ENCODE peak calls at places on chromosomes 1 and 21, in seven cellular contexts. K, Q, C, U, G, D and O are unnamed samples.

GRCh38 chr1:224380003-224380402 is 23.3 kb downstream of the CNIH4 start:
- DNase-seq in K (no peak), Q (no peak), C (peak), U (no peak), G (no peak), D (no peak), O (no peak)

GRCh38 chr1:215539803-215540575 is 27.1 kb upstream of the KCTD3 start:
- DNase-seq in K (peak), Q (no peak), C (no peak), U (no peak), G (no peak), D (peak), O (peak)

GRCh38 chr1:72284084-72284397 is 1.7 kb upstream of the NEGR1 start:
- DNase-seq in K (no peak), Q (no peak), C (no peak), U (no peak), G (peak), D (no peak), O (peak)

GRCh38 chr21:17512245-17513213 is at the start of gene CXADR:
- DNase-seq in K (no peak), Q (peak), C (peak), U (peak), G (peak), D (no peak), O (no peak)

GRCh38 chr1:107704911-107705310 is 260.1 kb downstream of the VAV3 start:
- DNase-seq in K (no peak), Q (no peak), C (no peak), U (no peak), G (no peak), D (peak), O (no peak)

GRCh38 chr1:162144853-162145252 is 75.4 kb downstream of the NOS1AP start:
- DNase-seq in K (no peak), Q (peak), C (no peak), U (no peak), G (peak), D (no peak), O (no peak)

GRCh38 chr1:235327559-235328270 is at the start of gene ARID4B:
- DNase-seq in K (no peak), Q (no peak), C (no peak), U (peak), G (no peak), D (no peak), O (no peak)

GRCh38 chr21:25837545-25838263 is 102.9 kb downstream of the GABPA start:
- DNase-seq in K (peak), Q (no peak), C (no peak), U (no peak), G (no peak), D (peak), O (peak)

GRCh38 chr1:155540000-155540874 is 22.4 kb downstream of the ASH1L start:
- DNase-seq in K (no peak), Q (no peak), C (peak), U (no peak), G (no peak), D (no peak), O (no peak)

GRCh38 chr1:46487818-46488218 is 1.8 kb upstream of the DMBX1 start:
- DNase-seq in K (peak), Q (no peak), C (peak), U (no peak), G (peak), D (no peak), O (peak)

GRCh38 chr1:173536254-173536653 is 59.1 kb downstream of the PRDX6 start:
- DNase-seq in K (no peak), Q (no peak), C (no peak), U (no peak), G (no peak), D (no peak), O (no peak)

GRCh38 chr1:73701816-73702215 is 496.2 kb downstream of the LRRIQ3 start:
- DNase-seq in K (no peak), Q (no peak), C (no peak), U (no peak), G (peak), D (no peak), O (no peak)

GRCh38 chr1:84712288-84712874 is 22.1 kb upstream of the SSX2IP start:
- DNase-seq in K (peak), Q (no peak), C (no peak), U (no peak), G (no peak), D (peak), O (peak)

GRCh38 chr1:172429324-172430127 is 9.0 kb downstream of the C1orf105 start:
- DNase-seq in K (peak), Q (peak), C (peak), U (no peak), G (peak), D (peak), O (peak)

GRCh38 chr1:13732971-13733667 is 33.1 kb downstream of the PRDM2 start:
- DNase-seq in K (no peak), Q (no peak), C (peak), U (no peak), G (no peak), D (no peak), O (no peak)

GRCh38 chr21:45256912-45257672 is 30.6 kb downstream of the POFUT2 start:
- DNase-seq in K (no peak), Q (no peak), C (no peak), U (no peak), G (no peak), D (no peak), O (no peak)

GRCh38 chr1:101388904-101389546 is 152.2 kb downstream of the S1PR1 start:
- DNase-seq in K (peak), Q (no peak), C (peak), U (no peak), G (no peak), D (peak), O (peak)

GRCh38 chr1:29711582-29712274 is 475.4 kb downstream of the PTPRU start:
- DNase-seq in K (peak), Q (no peak), C (peak), U (no peak), G (no peak), D (peak), O (peak)

GRCh38 chr1:44664730-44665370 is 9.4 kb downstream of the TMEM53 start:
- DNase-seq in K (no peak), Q (no peak), C (peak), U (no peak), G (no peak), D (no peak), O (no peak)

GRCh38 chr1:13616234-13616633 is 32.6 kb downstream of the PDPN start:
- DNase-seq in K (no peak), Q (no peak), C (no peak), U (no peak), G (no peak), D (peak), O (no peak)

GRCh38 chr1:210910020-210910575 is 223.8 kb downstream of the KCNH1 start:
- DNase-seq in K (no peak), Q (no peak), C (no peak), U (no peak), G (no peak), D (peak), O (no peak)

GRCh38 chr1:180632326-180633088 is 685 bp downstream of the XPR1 start:
- DNase-seq in K (peak), Q (no peak), C (peak), U (peak), G (peak), D (no peak), O (no peak)

GRCh38 chr1:202145325-202146140 is 996 bp upstream of the ARL8A start:
- DNase-seq in K (no peak), Q (no peak), C (peak), U (no peak), G (no peak), D (no peak), O (no peak)

GRCh38 chr1:197783510-197783948 is 8.2 kb upstream of the DENND1B start:
- DNase-seq in K (peak), Q (no peak), C (no peak), U (no peak), G (no peak), D (peak), O (peak)

GRCh38 chr1:96409689-96410088 is 311.9 kb upstream of the PTBP2 start:
- DNase-seq in K (no peak), Q (no peak), C (no peak), U (no peak), G (no peak), D (no peak), O (no peak)

GRCh38 chr1:238465449-238465848 is 574.7 kb upstream of the ZP4 start:
- DNase-seq in K (peak), Q (no peak), C (no peak), U (no peak), G (no peak), D (peak), O (peak)

GRCh38 chr1:112888630-112889029 is 67.4 kb downstream of the SLC16A1 start:
- DNase-seq in K (no peak), Q (no peak), C (no peak), U (no peak), G (no peak), D (no peak), O (no peak)

GRCh38 chr1:119611701-119612113 is 36.4 kb downstream of the ZNF697 start:
- DNase-seq in K (peak), Q (peak), C (peak), U (peak), G (peak), D (peak), O (peak)

GRCh38 chr1:50697440-50698421 is 262.3 kb downstream of the FAF1 start:
- DNase-seq in K (no peak), Q (no peak), C (no peak), U (no peak), G (no peak), D (no peak), O (no peak)

GRCh38 chr21:26845066-26845749 is at the start of gene ADAMTS1:
- DNase-seq in K (peak), Q (no peak), C (no peak), U (peak), G (peak), D (peak), O (peak)

GRCh38 chr1:227788279-227789041 is 27.0 kb upstream of the PRSS38 start:
- DNase-seq in K (no peak), Q (peak), C (no peak), U (no peak), G (peak), D (no peak), O (no peak)

GRCh38 chr1:217274927-217275616 is 355.8 kb downstream of the GPATCH2 start:
- DNase-seq in K (peak), Q (no peak), C (peak), U (no peak), G (no peak), D (peak), O (peak)

GRCh38 chr1:71087713-71088112 is 6.9 kb upstream of the ZRANB2 start:
- DNase-seq in K (no peak), Q (no peak), C (no peak), U (no peak), G (no peak), D (no peak), O (no peak)

GRCh38 chr1:71089536-71090270 is 8.9 kb upstream of the ZRANB2 start:
- DNase-seq in K (peak), Q (no peak), C (no peak), U (no peak), G (no peak), D (peak), O (peak)

GRCh38 chr1:71088645-71089287 is 7.9 kb upstream of the ZRANB2 start:
- DNase-seq in K (no peak), Q (no peak), C (no peak), U (no peak), G (no peak), D (no peak), O (no peak)

GRCh38 chr1:71086331-71086730 is 5.5 kb upstream of the ZRANB2 start:
- DNase-seq in K (peak), Q (no peak), C (no peak), U (no peak), G (no peak), D (peak), O (peak)

DNA sequence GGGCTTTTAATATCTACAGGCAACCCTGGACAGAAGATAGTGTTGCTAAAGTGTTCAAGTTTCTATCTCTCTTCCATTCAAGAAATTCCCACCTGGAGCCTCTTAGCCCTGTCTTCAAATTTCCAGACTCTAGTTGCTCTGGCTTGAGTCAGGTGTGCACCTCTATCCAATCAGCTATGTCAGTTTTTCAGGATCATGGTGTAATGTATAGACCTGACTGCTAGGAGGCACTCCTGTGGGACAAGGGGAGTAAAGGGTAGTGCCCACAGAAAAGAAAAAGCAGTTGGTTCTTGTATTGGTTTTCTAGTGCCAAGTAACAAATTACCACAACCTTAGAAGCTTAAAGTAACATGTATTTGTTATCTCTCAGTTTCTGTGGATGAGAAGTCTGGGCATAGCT is 6.2 kb upstream of the ZRANB2 start:
- DNase-seq in K (no peak), Q (no peak), C (no peak), U (no peak), G (peak), D (no peak), O (no peak)
- TF ChIP-seq CTCF in K (no peak), Q (no peak), C (no peak), U (no peak), G (peak), D (no peak), O (no peak)

GRCh38 chr1:226680653-226681052 is 58.4 kb downstream of the ITPKB start:
- DNase-seq in K (no peak), Q (no peak), C (no peak), U (no peak), G (no peak), D (no peak), O (no peak)
- H3K4me3 ChIP-seq in K (no peak), Q (no peak), C (no peak), U (peak), G (peak), D (peak), O (no peak)

GRCh38 chr21:41932576-41933258 is 21.1 kb downstream of the C2CD2 start:
- DNase-seq in K (peak), Q (peak), C (no peak), U (no peak), G (no peak), D (peak), O (peak)

GRCh38 chr21:41933259-41934079 is 20.3 kb downstream of the C2CD2 start:
- DNase-seq in K (peak), Q (no peak), C (no peak), U (no peak), G (no peak), D (peak), O (peak)

GRCh38 chr21:41931041-41931451 is 22.8 kb downstream of the C2CD2 start:
- DNase-seq in K (no peak), Q (no peak), C (no peak), U (no peak), G (no peak), D (no peak), O (no peak)

GRCh38 chr21:41929248-41929647 is 24.6 kb downstream of the C2CD2 start:
- DNase-seq in K (no peak), Q (no peak), C (no peak), U (no peak), G (no peak), D (no peak), O (no peak)

GRCh38 chr21:41932191-41932575 is 21.6 kb downstream of the C2CD2 start:
- DNase-seq in K (peak), Q (peak), C (no peak), U (no peak), G (no peak), D (peak), O (peak)
- TF ChIP-seq CTCF in K (peak), Q (peak), C (no peak), U (no peak), G (no peak), D (peak), O (peak)

GRCh38 chr21:41480086-41480690 is 27.8 kb downstream of the TMPRSS2 start:
- DNase-seq in K (no peak), Q (no peak), C (no peak), U (no peak), G (no peak), D (no peak), O (no peak)

GRCh38 chr21:41478319-41479177 is 29.4 kb downstream of the TMPRSS2 start:
- DNase-seq in K (no peak), Q (no peak), C (peak), U (no peak), G (peak), D (no peak), O (no peak)

GRCh38 chr21:41475714-41476405 is 32.1 kb downstream of the TMPRSS2 start:
- DNase-seq in K (no peak), Q (no peak), C (no peak), U (no peak), G (no peak), D (no peak), O (no peak)

GRCh38 chr21:41479686-41480085 is 28.3 kb downstream of the TMPRSS2 start:
- DNase-seq in K (no peak), Q (no peak), C (no peak), U (no peak), G (peak), D (no peak), O (no peak)

DNA sequence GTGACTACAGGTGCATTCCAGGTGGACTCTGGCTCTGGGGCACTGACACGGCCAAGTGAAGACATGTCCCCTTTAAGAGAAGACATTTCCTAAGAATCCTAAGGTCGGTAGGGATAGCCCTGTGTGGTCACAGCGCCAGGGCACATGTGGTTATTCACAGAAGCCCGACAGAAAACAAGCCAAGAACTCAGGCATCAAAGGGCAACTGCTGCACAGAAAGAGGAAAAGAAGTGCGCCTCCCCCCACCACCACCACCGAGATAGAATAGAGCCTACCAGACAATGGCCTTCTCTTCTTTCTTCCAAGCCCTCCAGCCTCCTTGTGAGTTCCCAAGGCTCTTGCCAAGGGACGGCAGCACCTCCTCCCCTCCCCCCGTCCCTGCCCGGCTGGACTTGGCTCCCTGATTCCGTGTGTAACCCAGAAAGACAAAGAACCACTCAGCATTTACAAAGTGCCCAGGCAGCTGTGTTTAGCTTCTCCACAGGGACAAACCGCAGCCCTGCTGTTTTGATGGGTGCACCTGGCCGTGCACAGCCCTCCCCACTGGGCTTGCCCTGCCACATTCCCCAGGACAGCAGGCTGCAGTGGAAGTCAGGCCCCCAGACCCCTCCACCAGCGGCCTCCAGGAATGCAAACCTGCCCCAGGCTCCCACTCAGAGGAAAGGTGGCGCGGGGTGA is 30.2 kb downstream of the TMPRSS2 start:
- DNase-seq in K (no peak), Q (no peak), C (no peak), U (no peak), G (peak), D (peak), O (no peak)
- H3K4me3 ChIP-seq in K (no peak), Q (no peak), C (no peak), U (no peak), G (peak), D (no peak), O (no peak)

DNA sequence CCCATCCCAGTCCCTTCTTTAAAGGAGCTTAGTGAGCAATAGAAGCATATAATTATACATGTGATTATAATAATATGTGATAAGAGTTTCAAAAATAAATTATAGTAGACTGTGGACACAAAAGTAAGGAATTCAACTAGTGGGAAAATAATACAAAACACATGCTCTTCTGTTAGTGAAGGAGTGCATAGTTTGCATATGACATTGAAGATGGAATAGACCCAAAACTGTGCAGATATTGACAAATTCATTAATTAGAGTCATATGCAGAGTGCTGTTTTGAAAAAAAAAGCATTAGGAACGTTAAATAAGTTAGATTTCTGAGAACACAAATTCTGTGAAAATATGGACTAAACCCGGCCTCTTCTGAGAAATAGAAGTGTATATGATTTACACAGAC is 278.8 kb downstream of the ASTN1 start:
- DNase-seq in K (no peak), Q (no peak), C (no peak), U (no peak), G (no peak), D (peak), O (peak)
- TF ChIP-seq CTCF in K (no peak), Q (no peak), C (no peak), U (no peak), G (no peak), D (no peak), O (no peak)